ENCODE peak calls at places on chromosomes 4 and X, in seven cellular contexts. One of them, this sample, is unnamed.

GRCh38 chr4:3484057-3484973 is 21.2 kb downstream of the DOK7 start:
- DNase-seq in GM12878: no peak
- DNase-seq in HCT116: peak
- DNase-seq in K562: no peak
- DNase-seq in Panc1: no peak
- DNase-seq in GM23338: no peak
- DNase-seq in SK-N-SH: peak
- DNase-seq in this sample: no peak

GRCh38 chr4:103086565-103086964 is 10.0 kb upstream of the SLC9B2 start:
- DNase-seq in Panc1: no peak
- DNase-seq in GM23338: no peak
- DNase-seq in GM12878: no peak
- DNase-seq in SK-N-SH: no peak
- DNase-seq in K562: no peak
- DNase-seq in HCT116: no peak
- DNase-seq in this sample: no peak

GRCh38 chrX:136047001-136047642 is 61.9 kb downstream of the SLC9A6 start:
- DNase-seq in GM23338: no peak
- DNase-seq in Panc1: no peak
- DNase-seq in HCT116: no peak
- DNase-seq in SK-N-SH: no peak
- DNase-seq in K562: no peak
- DNase-seq in GM12878: no peak
- DNase-seq in this sample: no peak

GRCh38 chrX:78517124-78517523 is 142.0 kb downstream of the RTL3 start:
- DNase-seq in GM23338: no peak
- DNase-seq in HCT116: no peak
- DNase-seq in Panc1: no peak
- DNase-seq in GM12878: peak
- DNase-seq in K562: no peak
- DNase-seq in SK-N-SH: no peak
- DNase-seq in this sample: no peak

GRCh38 chr4:53185853-53186590 is 179.8 kb downstream of the SCFD2 start:
- DNase-seq in K562: no peak
- DNase-seq in GM23338: no peak
- DNase-seq in GM12878: no peak
- DNase-seq in HCT116: no peak
- DNase-seq in Panc1: no peak
- DNase-seq in SK-N-SH: no peak
- DNase-seq in this sample: no peak

GRCh38 chr4:157128395-157128794 is 52.4 kb downstream of the GLRB start:
- DNase-seq in HCT116: peak
- DNase-seq in K562: no peak
- DNase-seq in GM12878: no peak
- DNase-seq in Panc1: peak
- DNase-seq in SK-N-SH: peak
- DNase-seq in GM23338: peak
- DNase-seq in this sample: no peak

GRCh38 chrX:636971-637659 is 6.5 kb downstream of the SHOX start:
- DNase-seq in GM23338: peak
- DNase-seq in Panc1: no peak
- DNase-seq in GM12878: no peak
- DNase-seq in HCT116: no peak
- DNase-seq in K562: no peak
- DNase-seq in SK-N-SH: no peak
- DNase-seq in this sample: no peak

GRCh38 chr4:45350438-45350837 is 624.1 kb upstream of the GNPDA2 start:
- DNase-seq in Panc1: no peak
- DNase-seq in HCT116: no peak
- DNase-seq in GM12878: peak
- DNase-seq in GM23338: peak
- DNase-seq in SK-N-SH: no peak
- DNase-seq in K562: no peak
- DNase-seq in this sample: no peak

GRCh38 chrX:133968109-133968508 is 17.3 kb downstream of the GPC3 start:
- DNase-seq in Panc1: no peak
- DNase-seq in GM23338: no peak
- DNase-seq in SK-N-SH: no peak
- DNase-seq in GM12878: no peak
- DNase-seq in HCT116: no peak
- DNase-seq in K562: no peak
- DNase-seq in this sample: no peak

GRCh38 chr4:62301500-62301899 is 1101.4 kb downstream of the ADGRL3 start:
- DNase-seq in Panc1: no peak
- DNase-seq in SK-N-SH: no peak
- DNase-seq in GM12878: no peak
- DNase-seq in GM23338: no peak
- DNase-seq in HCT116: no peak
- DNase-seq in K562: no peak
- DNase-seq in this sample: no peak

GRCh38 chr4:89586318-89586717 is 250.6 kb downstream of the SNCA start:
- DNase-seq in K562: no peak
- DNase-seq in HCT116: no peak
- DNase-seq in GM12878: no peak
- DNase-seq in GM23338: peak
- DNase-seq in SK-N-SH: no peak
- DNase-seq in Panc1: no peak
- DNase-seq in this sample: no peak

GRCh38 chr4:108527729-108528128 is 92.6 kb upstream of the RPL34 start:
- DNase-seq in HCT116: no peak
- DNase-seq in GM23338: no peak
- DNase-seq in SK-N-SH: no peak
- DNase-seq in K562: no peak
- DNase-seq in Panc1: no peak
- DNase-seq in GM12878: no peak
- DNase-seq in this sample: no peak

GRCh38 chrX:107629533-107629909 is 1.2 kb downstream of the PRPS1 start:
- DNase-seq in GM23338: peak
- DNase-seq in SK-N-SH: peak
- DNase-seq in HCT116: no peak
- DNase-seq in Panc1: peak
- DNase-seq in GM12878: no peak
- DNase-seq in K562: peak
- DNase-seq in this sample: peak

GRCh38 chrX:53594354-53594753 is 92.2 kb downstream of the HUWE1 start:
- DNase-seq in K562: no peak
- DNase-seq in GM23338: no peak
- DNase-seq in Panc1: no peak
- DNase-seq in SK-N-SH: no peak
- DNase-seq in GM12878: no peak
- DNase-seq in HCT116: no peak
- DNase-seq in this sample: no peak

GRCh38 chr4:30386266-30386895 is 333.8 kb upstream of the PCDH7 start:
- DNase-seq in K562: no peak
- DNase-seq in Panc1: no peak
- DNase-seq in GM12878: no peak
- DNase-seq in GM23338: no peak
- DNase-seq in HCT116: no peak
- DNase-seq in SK-N-SH: no peak
- DNase-seq in this sample: no peak

GRCh38 chrX:10167573-10167972 is 10.8 kb downstream of the CLCN4 start:
- DNase-seq in SK-N-SH: no peak
- DNase-seq in HCT116: no peak
- DNase-seq in Panc1: no peak
- DNase-seq in K562: no peak
- DNase-seq in GM12878: peak
- DNase-seq in GM23338: no peak
- DNase-seq in this sample: no peak

GRCh38 chr4:162681212-162681611 is 485.5 kb downstream of the NAF1 start:
- DNase-seq in GM23338: no peak
- DNase-seq in SK-N-SH: no peak
- DNase-seq in HCT116: no peak
- DNase-seq in GM12878: no peak
- DNase-seq in K562: no peak
- DNase-seq in Panc1: no peak
- DNase-seq in this sample: no peak

GRCh38 chrX:48487362-48487785 is 11.4 kb downstream of the FTSJ1 start:
- DNase-seq in Panc1: no peak
- DNase-seq in SK-N-SH: no peak
- DNase-seq in K562: peak
- DNase-seq in HCT116: peak
- DNase-seq in GM23338: peak
- DNase-seq in GM12878: no peak
- DNase-seq in this sample: no peak

GRCh38 chr4:158835456-158836369 is 66.9 kb downstream of the FNIP2 start:
- DNase-seq in GM12878: no peak
- DNase-seq in SK-N-SH: no peak
- DNase-seq in GM23338: no peak
- DNase-seq in HCT116: no peak
- DNase-seq in Panc1: no peak
- DNase-seq in K562: no peak
- DNase-seq in this sample: no peak

GRCh38 chrX:106246511-106246910 is 78.4 kb downstream of the PWWP3B start:
- DNase-seq in SK-N-SH: no peak
- DNase-seq in Panc1: no peak
- DNase-seq in GM23338: no peak
- DNase-seq in HCT116: no peak
- DNase-seq in K562: no peak
- DNase-seq in GM12878: no peak
- DNase-seq in this sample: no peak

GRCh38 chrX:68894513-68895338 is 65.9 kb downstream of the EFNB1 start:
- DNase-seq in HCT116: no peak
- DNase-seq in Panc1: no peak
- DNase-seq in SK-N-SH: peak
- DNase-seq in K562: peak
- DNase-seq in GM23338: peak
- DNase-seq in GM12878: no peak
- DNase-seq in this sample: peak

GRCh38 chr4:147789596-147789995 is 57.7 kb downstream of the ARHGAP10 start:
- DNase-seq in HCT116: no peak
- DNase-seq in Panc1: no peak
- DNase-seq in K562: no peak
- DNase-seq in SK-N-SH: peak
- DNase-seq in GM12878: no peak
- DNase-seq in GM23338: no peak
- DNase-seq in this sample: no peak

GRCh38 chr4:75555294-75556164 is at the start of gene ODAPH:
- DNase-seq in GM12878: peak
- DNase-seq in K562: peak
- DNase-seq in Panc1: no peak
- DNase-seq in GM23338: peak
- DNase-seq in SK-N-SH: no peak
- DNase-seq in HCT116: no peak
- DNase-seq in this sample: no peak

GRCh38 chrX:124217289-124218251 is 114.9 kb upstream of the TEX13D start:
- DNase-seq in GM12878: no peak
- DNase-seq in GM23338: peak
- DNase-seq in K562: no peak
- DNase-seq in SK-N-SH: no peak
- DNase-seq in Panc1: no peak
- DNase-seq in HCT116: no peak
- DNase-seq in this sample: peak

GRCh38 chr4:77075869-77076801 is at the start of gene CCNI:
- DNase-seq in GM23338: peak
- DNase-seq in Panc1: peak
- DNase-seq in HCT116: peak
- DNase-seq in GM12878: peak
- DNase-seq in K562: peak
- DNase-seq in SK-N-SH: peak
- DNase-seq in this sample: peak
- TF ChIP-seq POLR2AphosphoS5 in GM23338: peak
- TF ChIP-seq POLR2AphosphoS5 in Panc1: peak
- TF ChIP-seq POLR2AphosphoS5 in HCT116: peak
- TF ChIP-seq POLR2AphosphoS5 in GM12878: peak
- TF ChIP-seq POLR2AphosphoS5 in K562: peak
- TF ChIP-seq POLR2AphosphoS5 in SK-N-SH: peak
- TF ChIP-seq POLR2AphosphoS5 in this sample: peak

GRCh38 chr4:129336457-129336856 is 240.5 kb downstream of the C4orf33 start:
- DNase-seq in K562: no peak
- DNase-seq in HCT116: no peak
- DNase-seq in Panc1: no peak
- DNase-seq in GM12878: no peak
- DNase-seq in SK-N-SH: no peak
- DNase-seq in GM23338: peak
- DNase-seq in this sample: no peak

DNA sequence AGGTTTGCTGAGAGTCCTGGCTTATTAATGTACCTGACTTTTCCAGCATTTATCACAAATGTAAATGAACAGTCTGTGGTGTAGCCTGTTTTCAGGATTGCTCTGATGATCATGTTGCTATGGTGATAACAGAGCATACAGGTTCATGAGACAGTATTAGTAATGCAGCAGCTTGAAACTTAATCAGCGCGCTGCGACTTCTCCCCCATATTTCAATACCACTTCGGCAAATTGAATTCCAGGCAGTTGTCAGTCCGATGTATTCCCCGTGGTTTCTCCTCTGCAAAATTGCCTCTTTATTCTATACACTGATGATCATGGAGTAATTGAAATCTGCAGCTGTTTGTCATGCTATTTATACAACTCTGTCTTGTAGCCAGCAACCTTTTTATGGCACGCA is 239.3 kb downstream of the C4orf33 start:
- DNase-seq in GM12878: no peak
- DNase-seq in HCT116: no peak
- DNase-seq in SK-N-SH: no peak
- DNase-seq in Panc1: no peak
- DNase-seq in K562: no peak
- DNase-seq in GM23338: no peak
- DNase-seq in this sample: no peak
- H3K27ac ChIP-seq in GM12878: no peak
- H3K27ac ChIP-seq in HCT116: no peak
- H3K27ac ChIP-seq in SK-N-SH: no peak
- H3K27ac ChIP-seq in Panc1: no peak
- H3K27ac ChIP-seq in K562: no peak
- H3K27ac ChIP-seq in GM23338: no peak
- H3K27ac ChIP-seq in this sample: no peak

DNA sequence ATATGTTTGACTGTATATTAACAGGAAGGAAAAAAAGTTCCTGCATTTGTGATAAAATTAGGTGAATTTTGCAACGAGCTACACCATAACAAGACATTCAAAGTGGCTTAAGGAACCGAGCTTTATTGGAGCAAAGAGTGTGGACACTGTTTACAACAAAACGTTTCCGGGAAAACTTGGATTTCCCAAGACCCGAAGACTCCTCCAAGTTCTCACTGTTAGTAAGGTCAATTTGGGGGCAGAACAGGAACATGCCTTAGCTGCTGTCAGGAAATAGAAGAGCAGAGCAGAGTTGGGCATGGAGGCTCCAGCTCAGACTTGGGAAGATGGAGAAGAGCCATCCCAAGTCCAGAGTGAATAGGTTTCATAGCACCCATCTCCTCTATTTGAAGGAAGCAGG is 16.5 kb downstream of the ADH6 start:
- DNase-seq in Panc1: no peak
- DNase-seq in K562: no peak
- DNase-seq in SK-N-SH: no peak
- DNase-seq in HCT116: no peak
- DNase-seq in GM12878: no peak
- DNase-seq in GM23338: no peak
- DNase-seq in this sample: no peak
- TF ChIP-seq REST in Panc1: no peak
- TF ChIP-seq REST in K562: no peak
- TF ChIP-seq REST in SK-N-SH: no peak
- TF ChIP-seq REST in HCT116: no peak
- TF ChIP-seq REST in GM12878: no peak
- TF ChIP-seq REST in GM23338: no peak
- TF ChIP-seq REST in this sample: no peak

DNA sequence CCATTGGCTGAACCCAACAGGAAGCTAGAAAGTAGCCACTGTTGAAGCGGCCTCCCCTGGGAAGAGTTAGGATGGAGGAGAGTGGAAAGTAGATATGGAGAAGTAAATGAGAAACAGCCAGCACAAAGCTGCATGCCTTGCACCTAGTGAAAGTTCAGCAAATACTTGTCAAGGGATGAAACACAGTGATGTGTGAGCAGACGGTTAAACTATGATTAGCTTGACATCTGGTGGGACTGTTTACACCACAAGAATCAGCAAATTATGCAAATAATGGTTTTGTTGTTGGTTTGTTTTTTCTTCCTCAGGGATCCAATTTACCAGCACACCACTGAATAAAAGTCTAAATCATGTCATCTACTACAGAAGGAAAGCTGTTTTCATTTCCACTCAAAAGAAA is 87.1 kb downstream of the CORIN start:
- DNase-seq in K562: no peak
- DNase-seq in GM23338: no peak
- DNase-seq in GM12878: no peak
- DNase-seq in SK-N-SH: no peak
- DNase-seq in Panc1: no peak
- DNase-seq in HCT116: no peak
- DNase-seq in this sample: no peak
- TF ChIP-seq POLR2AphosphoS5 in K562: no peak
- TF ChIP-seq POLR2AphosphoS5 in GM23338: no peak
- TF ChIP-seq POLR2AphosphoS5 in GM12878: no peak
- TF ChIP-seq POLR2AphosphoS5 in SK-N-SH: no peak
- TF ChIP-seq POLR2AphosphoS5 in Panc1: no peak
- TF ChIP-seq POLR2AphosphoS5 in HCT116: no peak
- TF ChIP-seq POLR2AphosphoS5 in this sample: no peak